ENCODE peak calls at places on chromosome 13, in ten cellular contexts. B is lower lobe of right lung, O is fibroblast of villous mesenchyme, S is RWPE2, Y is heart left ventricle, G is nephron progenitor cell, C is psoas muscle, J is WTC11, X is thoracic aorta, R is right lobe of liver. A is an unnamed sample.

GRCh38 chr13:104140557-104140956 is 1074.3 kb upstream of the SLC10A2 start:
- DNase-seq in B (no peak), O (no peak), S (no peak), Y (no peak), G (no peak), C (no peak), J (no peak), X (no peak), R (no peak), A (no peak)

GRCh38 chr13:30792257-30793000 is 57.1 kb downstream of the ALOX5AP start:
- DNase-seq in B (peak; percentile 68), O (peak; percentile 92), S (peak; percentile 93), Y (peak; percentile 80), G (peak; percentile 69), C (peak; percentile 83), J (no peak), X (peak; percentile 38), R (peak; percentile 90), A (no peak)

GRCh38 chr13:41428155-41428554 is 29.2 kb upstream of the RGCC start:
- DNase-seq in B (peak; percentile 46), O (no peak), S (no peak), Y (no peak), G (peak; percentile 7), C (no peak), J (peak; percentile 60), X (no peak), R (no peak), A (no peak)

GRCh38 chr13:57629821-57630235 is 1.7 kb upstream of the PCDH17 start:
- DNase-seq in B (peak; percentile 73), O (peak; percentile 4), S (peak; percentile 45), Y (peak; percentile 91), G (peak; percentile 96), C (peak; percentile 75), J (peak; percentile 98), X (no peak), R (peak; percentile 86), A (peak; percentile 87)

GRCh38 chr13:97308735-97309429 is 86.7 kb downstream of the MBNL2 start:
- DNase-seq in B (no peak), O (peak; percentile 14), S (no peak), Y (no peak), G (no peak), C (no peak), J (no peak), X (no peak), R (no peak), A (no peak)

GRCh38 chr13:48151343-48151742 is 56.4 kb upstream of the MED4 start:
- DNase-seq in B (no peak), O (no peak), S (no peak), Y (no peak), G (no peak), C (no peak), J (no peak), X (no peak), R (no peak), A (no peak)

GRCh38 chr13:98520674-98521449 is 56.0 kb downstream of the STK24 start:
- DNase-seq in B (no peak), O (no peak), S (no peak), Y (no peak), G (no peak), C (no peak), J (no peak), X (no peak), R (no peak), A (no peak)

GRCh38 chr13:51625555-51626345 is 41.5 kb downstream of the WDFY2 start:
- DNase-seq in B (no peak), O (no peak), S (no peak), Y (peak; percentile 47), G (no peak), C (no peak), J (no peak), X (no peak), R (peak; percentile 74), A (no peak)

GRCh38 chr13:25046985-25047660 is 48.8 kb upstream of the PABPC3 start:
- DNase-seq in B (no peak), O (peak; percentile 5), S (no peak), Y (no peak), G (peak; percentile 76), C (no peak), J (peak; percentile 73), X (no peak), R (no peak), A (no peak)

GRCh38 chr13:98909016-98909415 is 68.8 kb downstream of the DOCK9 start:
- DNase-seq in B (no peak), O (no peak), S (no peak), Y (no peak), G (no peak), C (no peak), J (no peak), X (no peak), R (no peak), A (no peak)

DNA sequence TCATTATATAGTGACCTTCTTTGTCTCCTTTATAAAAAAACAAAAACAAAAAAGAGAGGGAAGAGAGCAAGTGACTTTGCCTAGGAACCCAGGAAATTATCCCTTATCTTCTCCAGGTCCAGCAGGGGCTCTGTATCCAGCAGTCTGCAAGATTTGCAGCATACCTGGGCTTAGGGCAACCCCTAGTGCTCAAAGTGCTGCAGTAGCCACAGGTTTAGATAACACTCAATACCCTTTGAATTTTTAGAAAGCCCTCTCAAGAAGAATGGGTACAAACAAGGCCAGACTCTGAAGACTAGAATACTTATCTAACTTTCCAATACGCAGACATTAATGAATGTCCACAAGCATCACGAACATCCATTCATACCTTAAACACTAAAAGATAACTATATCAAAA is 43.2 kb downstream of the CCNA1 start:
- DNase-seq in B (no peak), O (peak; percentile 17), S (no peak), Y (no peak), G (no peak), C (no peak), J (peak; percentile 58), X (no peak), R (no peak), A (no peak)
- TF ChIP-seq CTCF in B (no peak), O (peak; percentile 35), S (peak; percentile 34), Y (no peak), G (no peak), C (no peak), J (no peak), X (no peak), R (no peak), A (no peak)

DNA sequence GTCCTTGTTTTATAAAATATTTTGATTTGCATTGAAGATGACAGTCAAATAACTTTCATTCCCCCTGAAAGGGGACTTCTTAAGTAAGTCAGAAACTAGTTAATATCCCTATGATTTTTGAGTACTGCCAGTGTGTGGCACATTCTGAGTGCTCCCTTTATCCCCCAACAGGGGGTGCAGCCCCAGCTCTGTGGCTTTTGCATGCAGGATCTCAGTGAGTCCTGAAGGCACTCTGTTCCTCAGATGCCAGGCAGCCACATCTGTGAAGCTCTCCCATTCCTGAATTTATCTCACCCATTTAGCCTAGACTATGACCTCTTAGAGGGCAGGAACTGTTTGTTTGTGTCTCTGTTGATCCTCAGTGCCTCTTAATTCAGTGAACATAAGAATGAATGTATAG is 123.1 kb downstream of the CDK8 start:
- DNase-seq in B (no peak), O (peak; percentile 13), S (no peak), Y (no peak), G (peak; percentile 20), C (peak; percentile 17), J (peak; percentile 60), X (no peak), R (no peak), A (no peak)
- TF ChIP-seq CTCF in B (peak; percentile 32), O (peak; percentile 53), S (no peak), Y (peak; percentile 37), G (peak; percentile 41), C (peak; percentile 32), J (peak; percentile 51), X (peak; percentile 41), R (peak; percentile 9), A (no peak)

DNA sequence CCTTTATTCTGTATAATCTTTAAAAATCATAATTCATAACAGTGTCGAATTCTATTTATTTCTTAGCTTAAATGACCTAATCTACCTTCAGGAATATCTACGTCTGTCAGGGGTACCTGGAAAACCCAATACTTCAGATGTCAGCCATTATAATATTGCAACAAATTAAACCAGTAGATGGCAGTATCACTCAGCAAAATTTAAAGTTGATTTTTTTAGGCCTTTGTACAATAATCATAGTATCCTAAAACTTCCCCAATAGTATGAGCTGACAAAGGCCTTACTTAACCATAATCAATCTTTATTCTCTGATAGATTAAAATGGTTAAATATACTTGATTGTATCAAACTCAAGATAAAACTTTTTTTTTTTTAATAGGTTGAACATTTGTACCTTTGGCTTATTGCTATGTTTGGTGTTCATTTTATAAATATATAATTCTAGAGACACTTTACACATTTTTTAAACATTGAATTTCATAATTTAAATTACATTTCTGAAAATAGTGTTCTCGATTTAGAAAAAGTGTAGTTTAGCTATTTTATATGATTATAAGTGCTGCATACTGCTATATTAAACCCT is 830.2 kb upstream of the SPRY2 start:
- DNase-seq in B (no peak), O (no peak), S (no peak), Y (no peak), G (no peak), C (no peak), J (no peak), X (no peak), R (no peak), A (no peak)
- TF ChIP-seq CTCF in B (peak; percentile 46), O (peak; percentile 33), S (peak; percentile 83), Y (peak; percentile 63), G (peak; percentile 69), C (peak; percentile 44), J (peak; percentile 32), X (no peak), R (peak; percentile 50), A (peak; percentile 71)

GRCh38 chr13:20494656-20495055 is 31.0 kb downstream of the CRYL1 start:
- DNase-seq in B (no peak), O (no peak), S (no peak), Y (no peak), G (no peak), C (no peak), J (no peak), X (no peak), R (no peak), A (no peak)

GRCh38 chr13:20492036-20492435 is 33.6 kb downstream of the CRYL1 start:
- DNase-seq in B (no peak), O (peak; percentile 59), S (no peak), Y (no peak), G (no peak), C (no peak), J (no peak), X (no peak), R (no peak), A (no peak)

GRCh38 chr13:20489185-20489820 is 36.4 kb downstream of the CRYL1 start:
- DNase-seq in B (no peak), O (no peak), S (no peak), Y (no peak), G (no peak), C (no peak), J (no peak), X (no peak), R (no peak), A (no peak)

GRCh38 chr13:20495087-20496023 is 30.3 kb downstream of the CRYL1 start:
- DNase-seq in B (no peak), O (peak; percentile 71), S (no peak), Y (no peak), G (peak; percentile 64), C (no peak), J (peak; percentile 67), X (peak; percentile 30), R (no peak), A (peak; percentile 49)

DNA sequence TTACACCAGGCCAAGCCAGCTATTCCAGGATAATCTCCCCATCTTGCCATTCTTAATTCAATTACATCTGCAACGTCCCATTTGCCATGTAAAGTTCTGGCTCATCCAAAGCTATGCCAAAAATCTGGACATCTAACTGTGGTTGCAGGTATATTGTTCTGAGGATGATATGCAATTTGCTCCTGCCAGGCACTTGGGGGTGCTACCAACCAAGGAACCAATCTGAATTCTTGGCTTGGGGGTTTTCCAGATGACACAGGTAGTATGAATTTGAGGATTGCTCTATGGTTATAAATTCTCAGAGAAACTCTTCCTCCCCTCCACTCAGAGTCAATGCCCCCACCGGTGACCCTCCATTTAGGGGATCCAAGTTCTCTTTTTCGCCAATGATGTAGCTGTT is 33.0 kb downstream of the CRYL1 start:
- DNase-seq in B (no peak), O (peak; percentile 30), S (no peak), Y (no peak), G (peak; percentile 21), C (no peak), J (peak; percentile 62), X (no peak), R (no peak), A (no peak)
- TF ChIP-seq CTCF in B (peak; percentile 48), O (peak; percentile 63), S (peak; percentile 39), Y (peak; percentile 48), G (peak; percentile 39), C (peak; percentile 40), J (peak; percentile 62), X (no peak), R (peak; percentile 40), A (no peak)